ENCODE peak calls at places on chromosomes 2 and 18, in six cellular contexts. One of them, this sample, is unnamed.
A peak's percentile ranks its signal among the peaks of the same experiment; 100 is the strongest.

GRCh38 chr2:201891676-201892075 is 85.3 kb downstream of the CDK15 start:
- DNase-seq in astrocyte: no peak
- DNase-seq in fibroblast of pulmonary artery: no peak
- DNase-seq in fibroblast of mammary gland: no peak
- DNase-seq in fibroblast of lung: no peak
- DNase-seq in GM23338: no peak
- DNase-seq in this sample: no peak

GRCh38 chr18:21803495-21803894 is 62.9 kb downstream of the MIB1 start:
- DNase-seq in astrocyte: peak; percentile 3
- DNase-seq in fibroblast of pulmonary artery: peak; percentile 80
- DNase-seq in fibroblast of mammary gland: peak; percentile 35
- DNase-seq in fibroblast of lung: peak; percentile 8
- DNase-seq in GM23338: no peak
- DNase-seq in this sample: peak; percentile 46

GRCh38 chr2:148586528-148587128 is 57.9 kb upstream of the EPC2 start:
- DNase-seq in astrocyte: no peak
- DNase-seq in fibroblast of pulmonary artery: no peak
- DNase-seq in fibroblast of mammary gland: no peak
- DNase-seq in fibroblast of lung: no peak
- DNase-seq in GM23338: peak; percentile 25
- DNase-seq in this sample: no peak

GRCh38 chr18:58205087-58205779 is 161.2 kb downstream of the NEDD4L start:
- DNase-seq in astrocyte: peak; percentile 87
- DNase-seq in fibroblast of pulmonary artery: peak; percentile 67
- DNase-seq in fibroblast of mammary gland: peak; percentile 84
- DNase-seq in fibroblast of lung: peak; percentile 90
- DNase-seq in GM23338: no peak
- DNase-seq in this sample: peak; percentile 74

GRCh38 chr2:222180619-222181018 is 118.2 kb downstream of the PAX3 start:
- DNase-seq in astrocyte: peak; percentile 37
- DNase-seq in fibroblast of pulmonary artery: no peak
- DNase-seq in fibroblast of mammary gland: peak; percentile 2
- DNase-seq in fibroblast of lung: peak; percentile 48
- DNase-seq in GM23338: no peak
- DNase-seq in this sample: no peak

GRCh38 chr2:158507679-158508078 is 50.9 kb downstream of the PKP4 start:
- DNase-seq in astrocyte: peak; percentile 24
- DNase-seq in fibroblast of pulmonary artery: no peak
- DNase-seq in fibroblast of mammary gland: no peak
- DNase-seq in fibroblast of lung: peak; percentile 48
- DNase-seq in GM23338: no peak
- DNase-seq in this sample: no peak

GRCh38 chr2:212142616-212143015 is 396.0 kb downstream of the ERBB4 start:
- DNase-seq in astrocyte: no peak
- DNase-seq in fibroblast of pulmonary artery: no peak
- DNase-seq in fibroblast of mammary gland: no peak
- DNase-seq in fibroblast of lung: no peak
- DNase-seq in GM23338: no peak
- DNase-seq in this sample: no peak

GRCh38 chr2:239303711-239304532 is 96.9 kb downstream of the HDAC4 start:
- DNase-seq in astrocyte: no peak
- DNase-seq in fibroblast of pulmonary artery: no peak
- DNase-seq in fibroblast of mammary gland: no peak
- DNase-seq in fibroblast of lung: no peak
- DNase-seq in GM23338: peak; percentile 0
- DNase-seq in this sample: no peak

GRCh38 chr18:26656944-26657536 is 108.7 kb upstream of the KCTD1 start:
- DNase-seq in astrocyte: peak; percentile 41
- DNase-seq in fibroblast of pulmonary artery: peak; percentile 63
- DNase-seq in fibroblast of mammary gland: peak; percentile 49
- DNase-seq in fibroblast of lung: peak; percentile 71
- DNase-seq in GM23338: peak; percentile 79
- DNase-seq in this sample: peak; percentile 73

GRCh38 chr2:215693269-215693998 is 257.6 kb upstream of the FN1 start:
- DNase-seq in astrocyte: peak; percentile 94
- DNase-seq in fibroblast of pulmonary artery: peak; percentile 88
- DNase-seq in fibroblast of mammary gland: peak; percentile 91
- DNase-seq in fibroblast of lung: peak; percentile 95
- DNase-seq in GM23338: no peak
- DNase-seq in this sample: peak; percentile 68

GRCh38 chr2:200466703-200467418 is 43.0 kb downstream of the KCTD18 start:
- DNase-seq in astrocyte: no peak
- DNase-seq in fibroblast of pulmonary artery: peak; percentile 91
- DNase-seq in fibroblast of mammary gland: peak; percentile 92
- DNase-seq in fibroblast of lung: no peak
- DNase-seq in GM23338: no peak
- DNase-seq in this sample: no peak

GRCh38 chr2:138641277-138641676 is 138.9 kb downstream of the NXPH2 start:
- DNase-seq in astrocyte: peak; percentile 10
- DNase-seq in fibroblast of pulmonary artery: no peak
- DNase-seq in fibroblast of mammary gland: no peak
- DNase-seq in fibroblast of lung: peak; percentile 20
- DNase-seq in GM23338: no peak
- DNase-seq in this sample: peak; percentile 75

GRCh38 chr18:33802955-33803354 is 224.9 kb downstream of the ASXL3 start:
- DNase-seq in astrocyte: no peak
- DNase-seq in fibroblast of pulmonary artery: no peak
- DNase-seq in fibroblast of mammary gland: no peak
- DNase-seq in fibroblast of lung: no peak
- DNase-seq in GM23338: no peak
- DNase-seq in this sample: no peak

GRCh38 chr18:69400253-69400975 is at the start of gene DOK6:
- DNase-seq in astrocyte: peak; percentile 81
- DNase-seq in fibroblast of pulmonary artery: peak; percentile 77
- DNase-seq in fibroblast of mammary gland: peak; percentile 63
- DNase-seq in fibroblast of lung: peak; percentile 85
- DNase-seq in GM23338: peak; percentile 80
- DNase-seq in this sample: peak; percentile 19

GRCh38 chr18:10912790-10913560 is 236.4 kb downstream of the PIEZO2 start:
- DNase-seq in astrocyte: peak; percentile 87
- DNase-seq in fibroblast of pulmonary artery: peak; percentile 94
- DNase-seq in fibroblast of mammary gland: peak; percentile 81
- DNase-seq in fibroblast of lung: peak; percentile 91
- DNase-seq in GM23338: no peak
- DNase-seq in this sample: no peak

GRCh38 chr2:137172162-137172561 is 406.8 kb downstream of the THSD7B start:
- DNase-seq in astrocyte: peak; percentile 36
- DNase-seq in fibroblast of pulmonary artery: no peak
- DNase-seq in fibroblast of mammary gland: no peak
- DNase-seq in fibroblast of lung: peak; percentile 57
- DNase-seq in GM23338: no peak
- DNase-seq in this sample: no peak

GRCh38 chr2:38522754-38523349 is 79.9 kb downstream of the HNRNPLL start:
- DNase-seq in astrocyte: no peak
- DNase-seq in fibroblast of pulmonary artery: no peak
- DNase-seq in fibroblast of mammary gland: no peak
- DNase-seq in fibroblast of lung: no peak
- DNase-seq in GM23338: peak; percentile 61
- DNase-seq in this sample: no peak

GRCh38 chr2:38526195-38526594 is 76.5 kb downstream of the HNRNPLL start:
- DNase-seq in astrocyte: no peak
- DNase-seq in fibroblast of pulmonary artery: peak; percentile 57
- DNase-seq in fibroblast of mammary gland: peak; percentile 81
- DNase-seq in fibroblast of lung: no peak
- DNase-seq in GM23338: no peak
- DNase-seq in this sample: peak; percentile 37

GRCh38 chr2:38524580-38524979 is 78.1 kb downstream of the HNRNPLL start:
- DNase-seq in astrocyte: no peak
- DNase-seq in fibroblast of pulmonary artery: no peak
- DNase-seq in fibroblast of mammary gland: no peak
- DNase-seq in fibroblast of lung: no peak
- DNase-seq in GM23338: no peak
- DNase-seq in this sample: no peak

GRCh38 chr2:38521835-38522234 is 80.9 kb downstream of the HNRNPLL start:
- DNase-seq in astrocyte: no peak
- DNase-seq in fibroblast of pulmonary artery: no peak
- DNase-seq in fibroblast of mammary gland: no peak
- DNase-seq in fibroblast of lung: no peak
- DNase-seq in GM23338: no peak
- DNase-seq in this sample: no peak

GRCh38 chr2:38523728-38524437 is 78.8 kb downstream of the HNRNPLL start:
- DNase-seq in astrocyte: no peak
- DNase-seq in fibroblast of pulmonary artery: no peak
- DNase-seq in fibroblast of mammary gland: no peak
- DNase-seq in fibroblast of lung: no peak
- DNase-seq in GM23338: peak; percentile 72
- DNase-seq in this sample: no peak
- TF ChIP-seq CTCF in astrocyte: no peak
- TF ChIP-seq CTCF in fibroblast of pulmonary artery: peak; percentile 14
- TF ChIP-seq CTCF in fibroblast of mammary gland: no peak
- TF ChIP-seq CTCF in fibroblast of lung: peak; percentile 17
- TF ChIP-seq CTCF in GM23338: peak; percentile 59
- TF ChIP-seq CTCF in this sample: no peak

DNA sequence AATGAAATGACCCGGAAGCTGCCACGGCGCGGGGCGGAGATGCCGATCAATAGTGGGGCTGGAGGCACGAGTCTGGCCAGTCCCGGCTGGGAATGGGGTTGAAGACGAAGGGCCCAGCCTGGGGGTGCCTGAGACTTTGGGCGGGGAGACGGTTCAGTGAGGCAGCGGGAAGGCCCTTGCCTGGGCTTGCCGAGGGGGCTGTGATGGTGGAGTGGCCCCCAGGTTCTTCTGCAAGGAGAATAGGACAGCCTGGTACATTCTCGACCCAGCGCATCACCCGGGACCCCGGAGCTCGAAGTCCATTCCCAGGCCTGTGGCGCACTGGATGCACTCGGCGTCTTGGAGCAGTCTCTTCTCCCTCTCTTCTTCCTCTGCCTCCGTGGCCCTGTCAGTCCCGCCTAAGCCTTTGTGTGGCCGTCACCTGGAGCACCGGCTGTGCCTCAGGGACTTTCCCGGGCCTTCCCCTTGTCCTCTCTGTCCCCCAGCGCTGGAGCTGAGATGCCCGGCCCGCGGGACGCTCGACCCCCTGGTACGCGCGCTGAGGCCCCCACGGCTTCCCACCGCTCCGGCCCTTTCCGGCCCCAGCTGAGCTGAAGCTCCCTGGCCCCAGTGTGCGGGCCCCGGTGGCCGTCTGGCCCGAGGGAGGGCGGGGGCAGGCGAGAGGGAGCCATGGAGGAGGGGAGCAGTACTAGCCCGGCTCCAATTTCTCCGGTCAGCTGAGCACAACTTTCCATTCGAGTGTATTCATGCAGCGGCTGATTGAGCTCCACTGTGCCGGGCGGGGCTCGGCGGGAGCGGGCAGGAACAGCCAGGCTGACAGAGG is 8.0 kb downstream of the SIX3 start:
- DNase-seq in astrocyte: peak; percentile 66
- DNase-seq in fibroblast of pulmonary artery: peak; percentile 32
- DNase-seq in fibroblast of mammary gland: peak; percentile 51
- DNase-seq in fibroblast of lung: peak; percentile 81
- DNase-seq in GM23338: peak; percentile 88
- DNase-seq in this sample: no peak
- H3K4me3 ChIP-seq in astrocyte: no peak overlapping the region
- H3K4me3 ChIP-seq in fibroblast of pulmonary artery: no peak overlapping the region
- H3K4me3 ChIP-seq in fibroblast of mammary gland: no peak overlapping the region
- H3K4me3 ChIP-seq in fibroblast of lung: peak overlapping the region; percentile 42
- H3K4me3 ChIP-seq in GM23338: peak overlapping the region; percentile 65
- H3K4me3 ChIP-seq in this sample: no peak overlapping the region

GRCh38 chr2:43129676-43130547 is 96.5 kb downstream of the ZFP36L2 start:
- DNase-seq in astrocyte: peak; percentile 60
- DNase-seq in fibroblast of pulmonary artery: no peak
- DNase-seq in fibroblast of mammary gland: peak; percentile 41
- DNase-seq in fibroblast of lung: peak; percentile 61
- DNase-seq in GM23338: no peak
- DNase-seq in this sample: no peak

GRCh38 chr2:43132523-43133301 is 93.7 kb downstream of the ZFP36L2 start:
- DNase-seq in astrocyte: no peak
- DNase-seq in fibroblast of pulmonary artery: no peak
- DNase-seq in fibroblast of mammary gland: no peak
- DNase-seq in fibroblast of lung: no peak
- DNase-seq in GM23338: no peak
- DNase-seq in this sample: no peak

GRCh38 chr2:43131890-43132522 is 94.4 kb downstream of the ZFP36L2 start:
- DNase-seq in astrocyte: no peak
- DNase-seq in fibroblast of pulmonary artery: no peak
- DNase-seq in fibroblast of mammary gland: no peak
- DNase-seq in fibroblast of lung: no peak
- DNase-seq in GM23338: no peak
- DNase-seq in this sample: peak; percentile 40

GRCh38 chr2:43130548-43130875 is 95.9 kb downstream of the ZFP36L2 start:
- DNase-seq in astrocyte: no peak
- DNase-seq in fibroblast of pulmonary artery: no peak
- DNase-seq in fibroblast of mammary gland: no peak
- DNase-seq in fibroblast of lung: no peak
- DNase-seq in GM23338: no peak
- DNase-seq in this sample: no peak

DNA sequence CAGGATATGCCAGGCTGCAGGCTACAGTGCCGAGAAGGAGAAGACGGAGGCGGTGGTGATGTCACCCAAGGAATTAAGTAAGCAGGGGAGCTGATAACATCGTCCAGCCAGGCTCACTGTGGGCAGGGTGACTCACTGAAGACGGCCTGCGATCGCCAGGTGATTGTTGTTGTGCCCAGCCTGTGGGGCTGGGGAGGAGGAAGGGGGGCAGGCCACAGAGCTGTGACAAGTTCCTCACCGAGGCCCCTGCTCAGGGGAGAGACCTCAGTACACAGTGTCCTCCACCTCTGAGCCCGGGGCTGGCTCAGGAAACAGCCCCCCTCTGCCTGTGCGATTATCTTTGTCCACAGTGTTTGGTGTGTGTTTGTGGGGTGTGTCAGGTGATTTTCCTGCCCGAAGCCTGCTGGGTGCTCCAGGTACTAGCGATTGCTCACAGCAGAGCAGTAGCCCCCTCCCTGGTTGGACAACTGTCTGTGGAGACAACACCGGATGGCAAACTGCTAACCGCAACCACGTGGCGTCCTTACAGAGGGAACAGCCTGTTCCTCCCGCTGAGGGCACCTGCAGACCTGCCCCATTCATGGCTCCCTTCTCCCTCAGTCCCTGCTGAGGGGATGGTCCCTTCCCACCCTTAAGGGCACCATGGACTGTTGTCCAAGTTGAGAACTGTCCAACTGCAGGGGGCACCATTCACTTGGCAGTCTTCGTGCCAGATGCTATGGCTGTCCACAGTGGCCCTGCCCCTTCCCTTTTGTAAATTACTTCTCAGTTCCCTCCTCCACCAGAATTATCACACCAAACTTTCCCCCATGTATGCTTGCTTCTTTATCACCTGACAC is 95.1 kb downstream of the ZFP36L2 start:
- DNase-seq in astrocyte: peak; percentile 91
- DNase-seq in fibroblast of pulmonary artery: peak; percentile 87
- DNase-seq in fibroblast of mammary gland: peak; percentile 88
- DNase-seq in fibroblast of lung: peak; percentile 95
- DNase-seq in GM23338: peak; percentile 70
- DNase-seq in this sample: peak; percentile 99
- TF ChIP-seq CTCF in astrocyte: no peak
- TF ChIP-seq CTCF in fibroblast of pulmonary artery: peak; percentile 45
- TF ChIP-seq CTCF in fibroblast of mammary gland: peak; percentile 38
- TF ChIP-seq CTCF in fibroblast of lung: peak; percentile 36
- TF ChIP-seq CTCF in GM23338: peak; percentile 51
- TF ChIP-seq CTCF in this sample: peak; percentile 53

DNA sequence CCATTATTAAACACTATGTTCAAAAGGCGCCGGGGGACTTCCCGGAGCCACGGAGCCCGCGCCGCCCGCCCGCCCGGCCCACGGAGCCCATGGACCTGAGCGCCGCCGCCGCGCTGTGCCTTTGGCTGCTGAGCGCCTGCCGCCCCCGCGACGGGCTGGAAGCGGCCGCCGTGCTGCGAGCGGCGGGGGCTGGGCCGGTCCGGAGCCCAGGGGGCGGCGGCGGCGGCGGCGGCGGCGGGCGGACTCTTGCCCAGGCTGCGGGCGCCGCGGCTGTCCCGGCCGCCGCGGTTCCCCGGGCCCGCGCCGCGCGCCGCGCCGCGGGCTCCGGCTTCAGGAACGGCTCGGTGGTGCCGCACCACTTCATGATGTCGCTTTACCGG is 197 bp downstream of the GDF7 start:
- DNase-seq in astrocyte: no peak
- DNase-seq in fibroblast of pulmonary artery: no peak
- DNase-seq in fibroblast of mammary gland: no peak
- DNase-seq in fibroblast of lung: no peak
- DNase-seq in GM23338: no peak
- DNase-seq in this sample: no peak
- H3K4me3 ChIP-seq in astrocyte: peak overlapping the region; percentile 48
- H3K4me3 ChIP-seq in fibroblast of pulmonary artery: peak overlapping the region; percentile 25
- H3K4me3 ChIP-seq in fibroblast of mammary gland: no peak overlapping the region
- H3K4me3 ChIP-seq in fibroblast of lung: no peak overlapping the region
- H3K4me3 ChIP-seq in GM23338: peak overlapping the region; percentile 76
- H3K4me3 ChIP-seq in this sample: no peak overlapping the region

This sample was measured in mammary epithelial cell.